ENCODE peak calls at places on chromosome 19, in five cellular contexts. X is heart left ventricle, G is Peyer's patch, F is HepG2, O is esophagus squamous epithelium. S is an unnamed sample.

GRCh38 chr19:16442386-16443276 is 29.1 kb downstream of the EPS15L1 start:
- DNase-seq in X (peak; percentile 75), G (peak; percentile 69), F (no peak), O (no peak), S (no peak)

GRCh38 chr19:19420570-19421301 is 15.3 kb downstream of the GATAD2A start:
- DNase-seq in X (no peak), G (no peak), F (no peak), O (no peak), S (no peak)

GRCh38 chr19:29893606-29894284 is 48.3 kb upstream of the URI1 start:
- DNase-seq in X (no peak), G (no peak), F (no peak), O (no peak), S (no peak)

GRCh38 chr19:958967-959685 is 25.0 kb upstream of the WDR18 start:
- DNase-seq in X (no peak), G (no peak), F (peak; percentile 59), O (no peak), S (peak; percentile 88)

GRCh38 chr19:49809155-49809986 is 3.7 kb downstream of the FUZ start:
- DNase-seq in X (peak; percentile 77), G (no peak), F (peak; percentile 35), O (no peak), S (no peak)

GRCh38 chr19:35005256-35005977 is 5.3 kb downstream of the GRAMD1A start:
- DNase-seq in X (no peak), G (peak; percentile 40), F (peak; percentile 50), O (no peak), S (no peak)

GRCh38 chr19:28224441-28224840 is 988.5 kb downstream of the UQCRFS1 start:
- DNase-seq in X (no peak), G (no peak), F (no peak), O (no peak), S (no peak)

GRCh38 chr19:13275016-13275722 is 125.0 kb downstream of the IER2 start:
- DNase-seq in X (no peak), G (no peak), F (no peak), O (no peak), S (peak; percentile 83)

GRCh38 chr19:1225451-1226226 is 12.2 kb downstream of the CBARP start:
- DNase-seq in X (no peak), G (no peak), F (no peak), O (no peak), S (no peak)

GRCh38 chr19:48813123-48813911 is 2.5 kb upstream of the BCAT2 start:
- DNase-seq in X (no peak), G (no peak), F (peak; percentile 43), O (no peak), S (peak; percentile 34)

GRCh38 chr19:13187419-13187818 is 37.2 kb downstream of the IER2 start:
- DNase-seq in X (no peak), G (no peak), F (no peak), O (no peak), S (no peak)

GRCh38 chr19:29499921-29500590 is 25.7 kb upstream of the VSTM2B start:
- DNase-seq in X (no peak), G (no peak), F (no peak), O (no peak), S (no peak)

GRCh38 chr19:4487572-4487971 is 15.5 kb downstream of the HDGFL2 start:
- DNase-seq in X (no peak), G (no peak), F (no peak), O (no peak), S (no peak)

GRCh38 chr19:44540736-44541135 is 11.3 kb upstream of the CEACAM20 start:
- DNase-seq in X (no peak), G (no peak), F (no peak), O (no peak), S (no peak)

GRCh38 chr19:19662344-19662743 is 1.1 kb downstream of the ATP13A1 start:
- DNase-seq in X (no peak), G (no peak), F (no peak), O (no peak), S (no peak)

GRCh38 chr19:47699360-47699917 is 13.8 kb upstream of the EHD2 start:
- DNase-seq in X (no peak), G (peak; percentile 76), F (peak; percentile 28), O (no peak), S (peak; percentile 82)

GRCh38 chr19:10774893-10775292 is 57.0 kb downstream of the DNM2 start:
- DNase-seq in X (no peak), G (no peak), F (no peak), O (no peak), S (no peak)

GRCh38 chr19:13906525-13906904 is 514 bp downstream of the CC2D1A start:
- DNase-seq in X (no peak), G (peak; percentile 83), F (peak; percentile 58), O (no peak), S (peak; percentile 27)

GRCh38 chr19:294341-294818 is 3.2 kb upstream of the PLPP2 start:
- DNase-seq in X (no peak), G (peak; percentile 50), F (no peak), O (no peak), S (no peak)

GRCh38 chr19:13083008-13083404 is 19.7 kb downstream of the LYL1 start:
- DNase-seq in X (no peak), G (no peak), F (no peak), O (no peak), S (no peak)

GRCh38 chr19:18839465-18840287 is 7.9 kb downstream of the UPF1 start:
- DNase-seq in X (no peak), G (no peak), F (peak; percentile 87), O (no peak), S (no peak)

GRCh38 chr19:50646074-50646807 is 3.0 kb upstream of the C19orf81 start:
- DNase-seq in X (no peak), G (no peak), F (no peak), O (no peak), S (no peak)

GRCh38 chr19:18759435-18760426 is 31.4 kb downstream of the COMP start:
- DNase-seq in X (no peak), G (no peak), F (no peak), O (no peak), S (no peak)

DNA sequence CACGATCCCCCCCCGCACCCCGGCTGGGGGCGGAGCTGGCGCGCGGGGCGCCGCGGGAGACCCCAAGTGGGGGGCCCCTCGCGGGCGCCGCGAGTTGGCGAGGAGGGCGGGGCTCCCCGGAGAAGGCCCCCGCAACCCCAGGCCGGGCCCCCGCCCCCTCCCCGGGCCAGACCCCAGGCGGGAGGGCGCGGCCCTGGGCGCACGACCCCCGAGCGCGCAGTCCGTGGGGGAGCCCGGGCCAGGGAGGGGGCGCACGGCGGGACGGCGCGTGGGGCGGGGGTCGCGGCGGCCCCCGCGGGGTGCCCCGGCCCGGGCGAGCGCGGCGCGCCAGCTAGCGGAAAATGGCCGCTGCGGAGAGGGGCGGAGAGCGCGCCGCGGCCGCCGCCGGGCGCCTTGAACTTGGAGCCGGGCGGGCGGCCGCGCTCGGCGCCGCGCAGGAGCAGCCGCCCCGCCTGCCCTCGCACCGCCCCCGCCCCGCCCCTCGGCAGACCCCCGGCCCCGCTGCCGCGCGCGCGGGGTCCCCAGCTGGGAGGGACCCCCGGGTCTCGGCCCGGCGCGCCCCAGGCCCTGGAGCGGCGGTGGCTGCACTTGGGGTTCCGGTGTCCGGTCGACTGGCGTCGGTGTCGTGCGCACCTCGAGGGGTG is 6.4 kb upstream of the NFIC start:
- DNase-seq in X (no peak), G (no peak), F (no peak), O (no peak), S (peak; percentile 57)
- TF ChIP-seq POLR2A in X (no peak), G (no peak), F (no peak), O (no peak), S (no peak)

GRCh38 chr19:33286899-33287298 is 15.4 kb downstream of the CEBPA start:
- DNase-seq in X (no peak), G (no peak), F (no peak), O (no peak), S (no peak)

GRCh38 chr19:33285441-33285927 is 16.9 kb downstream of the CEBPA start:
- DNase-seq in X (no peak), G (no peak), F (peak; percentile 58), O (no peak), S (no peak)

GRCh38 chr19:33288666-33289065 is 13.7 kb downstream of the CEBPA start:
- DNase-seq in X (no peak), G (no peak), F (no peak), O (no peak), S (no peak)

GRCh38 chr19:33289261-33289660 is 13.1 kb downstream of the CEBPA start:
- DNase-seq in X (no peak), G (no peak), F (no peak), O (no peak), S (no peak)

GRCh38 chr19:33287438-33287837 is 14.9 kb downstream of the CEBPA start:
- DNase-seq in X (no peak), G (no peak), F (no peak), O (no peak), S (no peak)
- TF ChIP-seq POLR2A in X (no peak), G (no peak), F (no peak), O (no peak), S (no peak)

GRCh38 chr19:38351865-38352395 is 16.3 kb downstream of the CATSPERG start:
- DNase-seq in X (no peak), G (no peak), F (no peak), O (no peak), S (no peak)
- TF ChIP-seq POLR2A in X (no peak), G (no peak), F (no peak), O (no peak), S (no peak)

DNA sequence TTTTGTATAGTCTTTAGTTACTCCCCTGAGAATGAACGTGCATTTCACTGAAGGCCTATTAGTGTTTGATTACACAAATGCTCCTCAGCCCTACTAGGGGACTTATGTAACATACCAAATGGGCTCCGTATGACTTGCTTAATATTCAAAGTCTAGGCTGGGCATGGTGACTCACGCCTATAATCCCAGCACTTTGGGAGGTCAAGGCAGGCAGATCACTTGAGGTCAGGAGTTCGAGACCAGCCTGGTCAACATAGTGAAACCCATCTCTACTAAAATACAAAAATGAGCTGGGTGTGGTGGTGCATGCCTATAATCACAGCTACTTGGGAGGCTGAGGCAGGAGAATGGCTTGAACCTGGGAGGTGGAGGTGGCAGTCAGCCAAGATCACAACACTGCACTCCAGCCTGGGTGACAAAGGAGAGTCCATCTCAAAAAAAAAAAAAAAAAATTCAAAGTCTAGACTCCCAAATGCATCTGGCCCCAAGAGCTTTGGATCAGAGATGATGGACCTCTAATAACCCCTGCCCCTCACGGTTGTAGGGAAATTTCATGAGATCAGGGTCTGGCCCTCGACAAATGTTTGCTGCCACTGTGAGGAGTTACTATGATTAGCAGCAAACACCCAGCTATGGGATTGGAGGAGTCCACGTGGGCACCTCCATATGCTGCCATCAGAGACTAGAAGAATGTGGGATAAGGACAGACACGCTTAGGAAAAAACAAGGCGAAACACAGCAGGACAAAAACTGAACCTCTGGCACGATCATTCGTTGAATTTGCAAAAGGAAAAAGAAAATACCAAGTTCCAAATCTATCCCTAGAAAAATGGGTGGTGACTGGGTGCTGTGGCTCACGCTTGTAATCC is 4.6 kb downstream of the FBXO17 start:
- DNase-seq in X (no peak), G (no peak), F (no peak), O (no peak), S (peak; percentile 49)
- TF ChIP-seq POLR2A in X (no peak), G (no peak), F (no peak), O (no peak), S (no peak)

DNA sequence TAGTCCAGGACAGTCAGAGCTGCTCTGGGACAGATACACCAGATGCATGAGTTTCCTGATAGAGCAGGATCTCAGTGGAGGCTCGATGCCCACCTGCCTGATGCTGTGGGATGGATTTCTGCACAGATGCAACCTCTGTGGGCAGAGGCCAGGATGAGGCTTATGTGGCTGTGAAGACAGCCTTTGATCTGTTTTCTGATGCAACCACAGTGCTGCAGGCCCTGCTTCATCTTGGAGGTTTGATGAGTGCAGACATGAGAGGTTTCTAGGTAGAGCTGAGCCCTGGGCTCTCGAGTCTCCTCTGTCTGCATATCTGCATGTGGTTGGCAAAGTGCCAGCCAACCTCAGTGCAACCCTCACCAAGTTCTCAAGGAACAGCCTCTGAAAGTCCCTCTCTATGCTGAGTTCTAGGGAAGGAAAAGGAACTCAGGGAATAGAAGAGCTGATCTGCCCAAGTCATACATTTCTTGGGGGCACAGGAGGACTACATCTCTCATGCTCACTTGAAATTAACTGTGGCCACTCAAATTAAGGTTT is 23.1 kb upstream of the TSHZ3 start:
- DNase-seq in X (no peak), G (no peak), F (no peak), O (no peak), S (no peak)
- TF ChIP-seq POLR2A in X (no peak), G (no peak), F (no peak), O (no peak), S (no peak)